ENCODE peak calls at places on chromosomes 2 and 18, in eight cellular contexts. One of them, this sample, is unnamed.

GRCh38 chr2:40344364-40344763 is 107.5 kb downstream of the SLC8A1 start:
- DNase-seq in astrocyte of the spinal cord: no peak
- DNase-seq in CD4-positive, alpha-beta T cell: no peak
- DNase-seq in fibroblast of the conjunctiva: no peak
- DNase-seq in non-pigmented ciliary epithelial cell: no peak
- DNase-seq in AG09319: no peak
- DNase-seq in neural progenitor cell: no peak
- DNase-seq in activated CD4-positive, alpha-beta T cell treated with anti-CD3 and anti-CD28 coated beads, Interleukin-2, amount 10 ng/mL, durations not matched to agents 7 days and 5 days: no peak
- DNase-seq in this sample: no peak

GRCh38 chr2:226115832-226116200 is 683.8 kb downstream of the IRS1 start:
- DNase-seq in neural progenitor cell: no peak
- DNase-seq in fibroblast of the conjunctiva: no peak
- DNase-seq in non-pigmented ciliary epithelial cell: no peak
- DNase-seq in AG09319: no peak
- DNase-seq in activated CD4-positive, alpha-beta T cell treated with anti-CD3 and anti-CD28 coated beads, Interleukin-2, amount 10 ng/mL, durations not matched to agents 7 days and 5 days: no peak
- DNase-seq in CD4-positive, alpha-beta T cell: no peak
- DNase-seq in astrocyte of the spinal cord: no peak
- DNase-seq in this sample: no peak

GRCh38 chr2:217853301-217853881 is 149.4 kb downstream of the TNS1 start:
- DNase-seq in non-pigmented ciliary epithelial cell: no peak
- DNase-seq in CD4-positive, alpha-beta T cell: no peak
- DNase-seq in astrocyte of the spinal cord: no peak
- DNase-seq in activated CD4-positive, alpha-beta T cell treated with anti-CD3 and anti-CD28 coated beads, Interleukin-2, amount 10 ng/mL, durations not matched to agents 7 days and 5 days: no peak
- DNase-seq in fibroblast of the conjunctiva: peak; percentile 44
- DNase-seq in neural progenitor cell: peak; percentile 46
- DNase-seq in AG09319: peak; percentile 47
- DNase-seq in this sample: peak; percentile 55

GRCh38 chr18:62522178-62522509 is 681 bp upstream of the ZCCHC2 start:
- DNase-seq in activated CD4-positive, alpha-beta T cell treated with anti-CD3 and anti-CD28 coated beads, Interleukin-2, amount 10 ng/mL, durations not matched to agents 7 days and 5 days: no peak
- DNase-seq in astrocyte of the spinal cord: no peak
- DNase-seq in AG09319: no peak
- DNase-seq in CD4-positive, alpha-beta T cell: no peak
- DNase-seq in non-pigmented ciliary epithelial cell: no peak
- DNase-seq in fibroblast of the conjunctiva: no peak
- DNase-seq in neural progenitor cell: no peak
- DNase-seq in this sample: no peak

GRCh38 chr2:55885129-55885943 is 38.2 kb downstream of the EFEMP1 start:
- DNase-seq in fibroblast of the conjunctiva: peak; percentile 94
- DNase-seq in neural progenitor cell: no peak
- DNase-seq in activated CD4-positive, alpha-beta T cell treated with anti-CD3 and anti-CD28 coated beads, Interleukin-2, amount 10 ng/mL, durations not matched to agents 7 days and 5 days: no peak
- DNase-seq in non-pigmented ciliary epithelial cell: peak; percentile 92
- DNase-seq in AG09319: no peak
- DNase-seq in astrocyte of the spinal cord: peak; percentile 99
- DNase-seq in CD4-positive, alpha-beta T cell: no peak
- DNase-seq in this sample: no peak

GRCh38 chr2:98205901-98206300 is 118.9 kb downstream of the VWA3B start:
- DNase-seq in activated CD4-positive, alpha-beta T cell treated with anti-CD3 and anti-CD28 coated beads, Interleukin-2, amount 10 ng/mL, durations not matched to agents 7 days and 5 days: no peak
- DNase-seq in fibroblast of the conjunctiva: no peak
- DNase-seq in CD4-positive, alpha-beta T cell: no peak
- DNase-seq in AG09319: no peak
- DNase-seq in non-pigmented ciliary epithelial cell: no peak
- DNase-seq in neural progenitor cell: no peak
- DNase-seq in astrocyte of the spinal cord: no peak
- DNase-seq in this sample: no peak

GRCh38 chr18:40937386-40937785 is 1017.6 kb upstream of the PIK3C3 start:
- DNase-seq in AG09319: no peak
- DNase-seq in CD4-positive, alpha-beta T cell: no peak
- DNase-seq in neural progenitor cell: no peak
- DNase-seq in activated CD4-positive, alpha-beta T cell treated with anti-CD3 and anti-CD28 coated beads, Interleukin-2, amount 10 ng/mL, durations not matched to agents 7 days and 5 days: no peak
- DNase-seq in astrocyte of the spinal cord: no peak
- DNase-seq in fibroblast of the conjunctiva: no peak
- DNase-seq in non-pigmented ciliary epithelial cell: no peak
- DNase-seq in this sample: no peak

GRCh38 chr18:39841133-39842041 is 2113.6 kb upstream of the PIK3C3 start:
- DNase-seq in CD4-positive, alpha-beta T cell: no peak
- DNase-seq in astrocyte of the spinal cord: peak; percentile 89
- DNase-seq in neural progenitor cell: peak; percentile 92
- DNase-seq in activated CD4-positive, alpha-beta T cell treated with anti-CD3 and anti-CD28 coated beads, Interleukin-2, amount 10 ng/mL, durations not matched to agents 7 days and 5 days: no peak
- DNase-seq in non-pigmented ciliary epithelial cell: peak; percentile 36
- DNase-seq in fibroblast of the conjunctiva: peak; percentile 77
- DNase-seq in AG09319: peak; percentile 14
- DNase-seq in this sample: peak; percentile 47

GRCh38 chr18:23524213-23524707 is 20.9 kb downstream of the RMC1 start:
- DNase-seq in non-pigmented ciliary epithelial cell: no peak
- DNase-seq in fibroblast of the conjunctiva: no peak
- DNase-seq in CD4-positive, alpha-beta T cell: no peak
- DNase-seq in activated CD4-positive, alpha-beta T cell treated with anti-CD3 and anti-CD28 coated beads, Interleukin-2, amount 10 ng/mL, durations not matched to agents 7 days and 5 days: no peak
- DNase-seq in astrocyte of the spinal cord: no peak
- DNase-seq in AG09319: no peak
- DNase-seq in neural progenitor cell: no peak
- DNase-seq in this sample: no peak

GRCh38 chr2:30238143-30238800 is 6.9 kb downstream of the LBH start:
- DNase-seq in non-pigmented ciliary epithelial cell: no peak
- DNase-seq in fibroblast of the conjunctiva: no peak
- DNase-seq in neural progenitor cell: no peak
- DNase-seq in AG09319: no peak
- DNase-seq in CD4-positive, alpha-beta T cell: no peak
- DNase-seq in activated CD4-positive, alpha-beta T cell treated with anti-CD3 and anti-CD28 coated beads, Interleukin-2, amount 10 ng/mL, durations not matched to agents 7 days and 5 days: no peak
- DNase-seq in astrocyte of the spinal cord: no peak
- DNase-seq in this sample: no peak

GRCh38 chr2:199833525-199833924 is 17.5 kb downstream of the FTCDNL1 start:
- DNase-seq in astrocyte of the spinal cord: no peak
- DNase-seq in CD4-positive, alpha-beta T cell: no peak
- DNase-seq in neural progenitor cell: no peak
- DNase-seq in fibroblast of the conjunctiva: no peak
- DNase-seq in non-pigmented ciliary epithelial cell: no peak
- DNase-seq in activated CD4-positive, alpha-beta T cell treated with anti-CD3 and anti-CD28 coated beads, Interleukin-2, amount 10 ng/mL, durations not matched to agents 7 days and 5 days: no peak
- DNase-seq in AG09319: no peak
- DNase-seq in this sample: no peak

GRCh38 chr18:57194622-57195021 is 47.7 kb downstream of the BOD1L2 start:
- DNase-seq in neural progenitor cell: no peak
- DNase-seq in fibroblast of the conjunctiva: no peak
- DNase-seq in activated CD4-positive, alpha-beta T cell treated with anti-CD3 and anti-CD28 coated beads, Interleukin-2, amount 10 ng/mL, durations not matched to agents 7 days and 5 days: no peak
- DNase-seq in astrocyte of the spinal cord: no peak
- DNase-seq in CD4-positive, alpha-beta T cell: no peak
- DNase-seq in AG09319: no peak
- DNase-seq in non-pigmented ciliary epithelial cell: no peak
- DNase-seq in this sample: no peak

GRCh38 chr2:37561615-37562569 is 109.5 kb downstream of the CDC42EP3 start:
- DNase-seq in AG09319: no peak
- DNase-seq in neural progenitor cell: no peak
- DNase-seq in CD4-positive, alpha-beta T cell: no peak
- DNase-seq in fibroblast of the conjunctiva: peak; percentile 82
- DNase-seq in activated CD4-positive, alpha-beta T cell treated with anti-CD3 and anti-CD28 coated beads, Interleukin-2, amount 10 ng/mL, durations not matched to agents 7 days and 5 days: no peak
- DNase-seq in non-pigmented ciliary epithelial cell: peak; percentile 87
- DNase-seq in astrocyte of the spinal cord: peak; percentile 89
- DNase-seq in this sample: no peak

GRCh38 chr2:47631840-47632398 is 151.0 kb upstream of the MSH6 start:
- DNase-seq in AG09319: no peak
- DNase-seq in fibroblast of the conjunctiva: no peak
- DNase-seq in astrocyte of the spinal cord: peak; percentile 62
- DNase-seq in non-pigmented ciliary epithelial cell: peak; percentile 28
- DNase-seq in activated CD4-positive, alpha-beta T cell treated with anti-CD3 and anti-CD28 coated beads, Interleukin-2, amount 10 ng/mL, durations not matched to agents 7 days and 5 days: no peak
- DNase-seq in CD4-positive, alpha-beta T cell: no peak
- DNase-seq in neural progenitor cell: no peak
- DNase-seq in this sample: no peak

GRCh38 chr18:1104265-1104792 is 199.7 kb downstream of the ADCYAP1 start:
- DNase-seq in astrocyte of the spinal cord: peak; percentile 87
- DNase-seq in non-pigmented ciliary epithelial cell: peak; percentile 44
- DNase-seq in CD4-positive, alpha-beta T cell: no peak
- DNase-seq in activated CD4-positive, alpha-beta T cell treated with anti-CD3 and anti-CD28 coated beads, Interleukin-2, amount 10 ng/mL, durations not matched to agents 7 days and 5 days: no peak
- DNase-seq in AG09319: no peak
- DNase-seq in fibroblast of the conjunctiva: no peak
- DNase-seq in neural progenitor cell: no peak
- DNase-seq in this sample: no peak

GRCh38 chr18:13284330-13285027 is 65.9 kb downstream of the LDLRAD4 start:
- DNase-seq in CD4-positive, alpha-beta T cell: no peak
- DNase-seq in AG09319: no peak
- DNase-seq in activated CD4-positive, alpha-beta T cell treated with anti-CD3 and anti-CD28 coated beads, Interleukin-2, amount 10 ng/mL, durations not matched to agents 7 days and 5 days: peak; percentile 13
- DNase-seq in fibroblast of the conjunctiva: no peak
- DNase-seq in non-pigmented ciliary epithelial cell: no peak
- DNase-seq in neural progenitor cell: no peak
- DNase-seq in astrocyte of the spinal cord: no peak
- DNase-seq in this sample: no peak

GRCh38 chr18:24138884-24139616 is at the start of gene CABYR:
- DNase-seq in astrocyte of the spinal cord: peak; percentile 91
- DNase-seq in non-pigmented ciliary epithelial cell: peak; percentile 66
- DNase-seq in activated CD4-positive, alpha-beta T cell treated with anti-CD3 and anti-CD28 coated beads, Interleukin-2, amount 10 ng/mL, durations not matched to agents 7 days and 5 days: peak; percentile 62
- DNase-seq in neural progenitor cell: peak; percentile 92
- DNase-seq in fibroblast of the conjunctiva: peak; percentile 77
- DNase-seq in CD4-positive, alpha-beta T cell: peak; percentile 69
- DNase-seq in AG09319: peak; percentile 81
- DNase-seq in this sample: peak; percentile 77

GRCh38 chr2:85095094-85095493 is 38.1 kb upstream of the TCF7L1 start:
- DNase-seq in neural progenitor cell: no peak
- DNase-seq in activated CD4-positive, alpha-beta T cell treated with anti-CD3 and anti-CD28 coated beads, Interleukin-2, amount 10 ng/mL, durations not matched to agents 7 days and 5 days: no peak
- DNase-seq in CD4-positive, alpha-beta T cell: no peak
- DNase-seq in non-pigmented ciliary epithelial cell: no peak
- DNase-seq in fibroblast of the conjunctiva: no peak
- DNase-seq in astrocyte of the spinal cord: no peak
- DNase-seq in AG09319: no peak
- DNase-seq in this sample: no peak

GRCh38 chr18:72086421-72086820 is 457.7 kb downstream of the CBLN2 start:
- DNase-seq in AG09319: no peak
- DNase-seq in fibroblast of the conjunctiva: peak; percentile 9
- DNase-seq in CD4-positive, alpha-beta T cell: no peak
- DNase-seq in non-pigmented ciliary epithelial cell: peak; percentile 6
- DNase-seq in neural progenitor cell: peak; percentile 46
- DNase-seq in astrocyte of the spinal cord: peak; percentile 50
- DNase-seq in activated CD4-positive, alpha-beta T cell treated with anti-CD3 and anti-CD28 coated beads, Interleukin-2, amount 10 ng/mL, durations not matched to agents 7 days and 5 days: no peak
- DNase-seq in this sample: no peak

GRCh38 chr2:7119504-7119835 is 202.3 kb downstream of the RNF144A start:
- DNase-seq in astrocyte of the spinal cord: no peak
- DNase-seq in AG09319: no peak
- DNase-seq in non-pigmented ciliary epithelial cell: no peak
- DNase-seq in CD4-positive, alpha-beta T cell: no peak
- DNase-seq in fibroblast of the conjunctiva: no peak
- DNase-seq in neural progenitor cell: no peak
- DNase-seq in activated CD4-positive, alpha-beta T cell treated with anti-CD3 and anti-CD28 coated beads, Interleukin-2, amount 10 ng/mL, durations not matched to agents 7 days and 5 days: no peak
- DNase-seq in this sample: no peak

GRCh38 chr18:79575891-79576685 is 103.5 kb upstream of the CTDP1 start:
- DNase-seq in AG09319: peak; percentile 19
- DNase-seq in activated CD4-positive, alpha-beta T cell treated with anti-CD3 and anti-CD28 coated beads, Interleukin-2, amount 10 ng/mL, durations not matched to agents 7 days and 5 days: no peak
- DNase-seq in fibroblast of the conjunctiva: peak; percentile 37
- DNase-seq in non-pigmented ciliary epithelial cell: no peak
- DNase-seq in neural progenitor cell: no peak
- DNase-seq in CD4-positive, alpha-beta T cell: no peak
- DNase-seq in astrocyte of the spinal cord: peak; percentile 64
- DNase-seq in this sample: peak; percentile 53

GRCh38 chr2:176494949-176495353 is 225.7 kb downstream of the MTX2 start:
- DNase-seq in activated CD4-positive, alpha-beta T cell treated with anti-CD3 and anti-CD28 coated beads, Interleukin-2, amount 10 ng/mL, durations not matched to agents 7 days and 5 days: no peak
- DNase-seq in AG09319: no peak
- DNase-seq in fibroblast of the conjunctiva: no peak
- DNase-seq in CD4-positive, alpha-beta T cell: no peak
- DNase-seq in non-pigmented ciliary epithelial cell: no peak
- DNase-seq in astrocyte of the spinal cord: no peak
- DNase-seq in neural progenitor cell: no peak
- DNase-seq in this sample: peak; percentile 67

GRCh38 chr2:120919216-120919615 is 183.5 kb downstream of the GLI2 start:
- DNase-seq in astrocyte of the spinal cord: no peak
- DNase-seq in AG09319: no peak
- DNase-seq in fibroblast of the conjunctiva: no peak
- DNase-seq in CD4-positive, alpha-beta T cell: no peak
- DNase-seq in non-pigmented ciliary epithelial cell: no peak
- DNase-seq in neural progenitor cell: no peak
- DNase-seq in activated CD4-positive, alpha-beta T cell treated with anti-CD3 and anti-CD28 coated beads, Interleukin-2, amount 10 ng/mL, durations not matched to agents 7 days and 5 days: no peak
- DNase-seq in this sample: no peak

GRCh38 chr2:157336137-157336721 is 10.6 kb upstream of the ERMN start:
- DNase-seq in activated CD4-positive, alpha-beta T cell treated with anti-CD3 and anti-CD28 coated beads, Interleukin-2, amount 10 ng/mL, durations not matched to agents 7 days and 5 days: peak; percentile 57
- DNase-seq in astrocyte of the spinal cord: peak; percentile 25
- DNase-seq in fibroblast of the conjunctiva: no peak
- DNase-seq in neural progenitor cell: peak; percentile 68
- DNase-seq in AG09319: no peak
- DNase-seq in non-pigmented ciliary epithelial cell: no peak
- DNase-seq in CD4-positive, alpha-beta T cell: peak; percentile 12
- DNase-seq in this sample: no peak

GRCh38 chr18:35282353-35282752 is 7.7 kb downstream of the ZSCAN30 start:
- DNase-seq in non-pigmented ciliary epithelial cell: peak; percentile 76
- DNase-seq in CD4-positive, alpha-beta T cell: no peak
- DNase-seq in activated CD4-positive, alpha-beta T cell treated with anti-CD3 and anti-CD28 coated beads, Interleukin-2, amount 10 ng/mL, durations not matched to agents 7 days and 5 days: no peak
- DNase-seq in AG09319: peak; percentile 44
- DNase-seq in neural progenitor cell: no peak
- DNase-seq in astrocyte of the spinal cord: peak; percentile 74
- DNase-seq in fibroblast of the conjunctiva: peak; percentile 50
- DNase-seq in this sample: no peak